ENCODE peak calls at places on chromosomes 3 and 15, in eight cellular contexts. V is CD8-positive, alpha-beta T cell; T is tibial nerve; U is endodermal cell; R is CD8-positive, alpha-beta memory T cell; K is GM23338; Z is lower lobe of right lung; S is HAP-1. E is an unnamed sample. For H3K4me1, the result is how much of the 10 kb centered on the place peaks cover.

GRCh38 chr3:127671523-127672428 is 976 bp upstream of the ABTB1 start:
- DNase-seq in V (peak), T (peak), U (peak), R (peak), K (peak), Z (no peak), S (peak), E (peak)

GRCh38 chr3:32780735-32781210 is 37.0 kb upstream of the TRIM71 start:
- DNase-seq in V (no peak), T (no peak), U (peak), R (no peak), K (peak), Z (peak), S (peak), E (no peak)

GRCh38 chr3:134354612-134355275 is 19.5 kb downstream of the AMOTL2 start:
- DNase-seq in V (no peak), T (no peak), U (peak), R (no peak), K (no peak), Z (no peak), S (no peak), E (no peak)

GRCh38 chr15:54481819-54482218 is 503.6 kb downstream of the UNC13C start:
- DNase-seq in V (no peak), T (no peak), U (no peak), R (no peak), K (no peak), Z (no peak), S (no peak), E (no peak)

GRCh38 chr3:60096403-60096802 is 1046.6 kb upstream of the CFAP20DC start:
- DNase-seq in V (no peak), T (no peak), U (peak), R (no peak), K (no peak), Z (no peak), S (no peak), E (no peak)

GRCh38 chr15:36914962-36915808 is 185.2 kb downstream of the MEIS2 start:
- DNase-seq in V (no peak), T (no peak), U (no peak), R (no peak), K (no peak), Z (no peak), S (peak), E (no peak)

GRCh38 chr3:197168606-197169005 is 129.8 kb downstream of the DLG1 start:
- DNase-seq in V (no peak), T (no peak), U (no peak), R (no peak), K (peak), Z (no peak), S (no peak), E (peak)

GRCh38 chr15:101091080-101092017 is 160.5 kb downstream of the CHSY1 start:
- DNase-seq in V (no peak), T (peak), U (peak), R (no peak), K (no peak), Z (no peak), S (no peak), E (no peak)

GRCh38 chr3:159763466-159764210 is 225.0 kb upstream of the IL12A start:
- DNase-seq in V (no peak), T (peak), U (peak), R (no peak), K (peak), Z (peak), S (peak), E (no peak)

GRCh38 chr3:56725175-56725574 is 42.1 kb upstream of the TASOR start:
- DNase-seq in V (peak), T (no peak), U (no peak), R (peak), K (no peak), Z (no peak), S (no peak), E (peak)

GRCh38 chr3:110858549-110858948 is 213.1 kb upstream of the NECTIN3 start:
- DNase-seq in V (no peak), T (no peak), U (no peak), R (no peak), K (no peak), Z (no peak), S (no peak), E (no peak)

GRCh38 chr3:10015476-10015904 is 10.7 kb upstream of the FANCD2 start:
- DNase-seq in V (no peak), T (peak), U (no peak), R (no peak), K (no peak), Z (peak), S (no peak), E (no peak)

GRCh38 chr3:20865811-20866210 is 679.8 kb upstream of the SGO1 start:
- DNase-seq in V (no peak), T (no peak), U (no peak), R (no peak), K (no peak), Z (no peak), S (no peak), E (no peak)

GRCh38 chr3:10757821-10758130 is 58.3 kb upstream of the SLC6A11 start:
- DNase-seq in V (no peak), T (no peak), U (no peak), R (no peak), K (no peak), Z (no peak), S (no peak), E (no peak)

GRCh38 chr3:159170436-159171003 is 368.7 kb downstream of the MFSD1 start:
- DNase-seq in V (no peak), T (no peak), U (no peak), R (no peak), K (no peak), Z (no peak), S (no peak), E (no peak)

GRCh38 chr3:122952509-122952908 is 75.1 kb downstream of the SEMA5B start:
- DNase-seq in V (no peak), T (no peak), U (peak), R (no peak), K (peak), Z (no peak), S (no peak), E (no peak)

GRCh38 chr3:153397806-153398205 is 235.8 kb downstream of the RAP2B start:
- DNase-seq in V (no peak), T (no peak), U (no peak), R (no peak), K (no peak), Z (no peak), S (no peak), E (no peak)

GRCh38 chr15:49188933-49189332 is 18.9 kb downstream of the GALK2 start:
- DNase-seq in V (no peak), T (no peak), U (no peak), R (no peak), K (no peak), Z (no peak), S (no peak), E (no peak)

GRCh38 chr3:53318522-53318921 is 28.8 kb downstream of the DCP1A start:
- DNase-seq in V (no peak), T (no peak), U (no peak), R (no peak), K (no peak), Z (no peak), S (no peak), E (no peak)

GRCh38 chr3:109275702-109276293 is 40.5 kb downstream of the DPPA2 start:
- DNase-seq in V (no peak), T (no peak), U (peak), R (no peak), K (peak), Z (no peak), S (peak), E (no peak)

GRCh38 chr3:194939532-194939909 is 253.8 kb downstream of the FAM43A start:
- DNase-seq in V (no peak), T (no peak), U (no peak), R (no peak), K (no peak), Z (no peak), S (no peak), E (no peak)

GRCh38 chr3:112604536-112604935 is 36.4 kb downstream of the CCDC80 start:
- DNase-seq in V (no peak), T (no peak), U (no peak), R (no peak), K (no peak), Z (no peak), S (no peak), E (no peak)

GRCh38 chr3:118436863-118437262 is 597.8 kb downstream of the IGSF11 start:
- DNase-seq in V (no peak), T (no peak), U (no peak), R (no peak), K (no peak), Z (no peak), S (no peak), E (no peak)

GRCh38 chr3:11734-12133 is 184.8 kb upstream of the CHL1 start:
- DNase-seq in V (no peak), T (no peak), U (peak), R (no peak), K (peak), Z (peak), S (no peak), E (no peak)

GRCh38 chr3:191499307-191500125 is 38.6 kb downstream of the PYDC2 start:
- DNase-seq in V (no peak), T (no peak), U (peak), R (no peak), K (peak), Z (no peak), S (no peak), E (no peak)

GRCh38 chr3:68988740-68989139 is 24.7 kb downstream of the EOGT start:
- DNase-seq in V (no peak), T (no peak), U (no peak), R (no peak), K (no peak), Z (no peak), S (no peak), E (no peak)

GRCh38 chr15:68205949-68206539 is 912 bp upstream of the CALML4 start:
- DNase-seq in V (no peak), T (no peak), U (peak), R (no peak), K (peak), Z (peak), S (no peak), E (no peak)

GRCh38 chr3:19231792-19232461 is 83.6 kb downstream of the KCNH8 start:
- DNase-seq in V (no peak), T (no peak), U (no peak), R (no peak), K (no peak), Z (no peak), S (no peak), E (no peak)

GRCh38 chr3:69250014-69250413 is 127.6 kb upstream of the LMOD3 start:
- DNase-seq in V (no peak), T (no peak), U (peak), R (peak), K (peak), Z (no peak), S (peak), E (no peak)

GRCh38 chr15:69818529-69818928 is 279.2 kb downstream of the TLE3 start:
- DNase-seq in V (no peak), T (no peak), U (no peak), R (no peak), K (no peak), Z (no peak), S (no peak), E (no peak)

GRCh38 chr3:189316296-189317019 is 144.7 kb downstream of the TPRG1 start:
- DNase-seq in V (no peak), T (no peak), U (peak), R (no peak), K (peak), Z (no peak), S (no peak), E (no peak)

GRCh38 chr3:53834429-53835095 is 11.7 kb downstream of the CHDH start:
- DNase-seq in V (no peak), T (no peak), U (no peak), R (no peak), K (no peak), Z (no peak), S (no peak), E (no peak)

GRCh38 chr15:44010114-44010513 is 183.3 kb downstream of the WDR76 start:
- DNase-seq in V (no peak), T (no peak), U (no peak), R (no peak), K (no peak), Z (no peak), S (no peak), E (no peak)

GRCh38 chr15:27127834-27128570 is 157.0 kb downstream of the GABRG3 start:
- DNase-seq in V (no peak), T (no peak), U (no peak), R (no peak), K (no peak), Z (no peak), S (no peak), E (no peak)

DNA sequence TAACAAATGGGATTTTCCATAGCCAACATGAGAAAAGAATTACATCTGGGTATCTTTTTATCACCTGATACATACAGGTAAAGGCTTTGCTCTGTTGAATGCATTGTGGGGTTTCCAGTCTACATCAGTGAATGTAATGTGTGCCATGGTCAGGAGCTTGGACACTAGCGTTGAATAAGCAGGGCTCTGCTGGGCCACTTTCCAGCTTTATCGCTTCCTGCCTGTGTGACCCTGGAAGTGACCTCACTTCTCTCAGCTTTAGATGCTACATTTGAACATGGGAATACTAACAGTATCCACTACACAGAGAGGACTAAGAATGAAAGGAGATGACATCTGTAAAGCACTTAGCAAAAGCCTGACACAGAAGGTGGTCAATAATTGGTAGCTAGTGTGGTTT is 40.1 kb downstream of the TTC23 start:
- DNase-seq in V (no peak), T (no peak), U (no peak), R (no peak), K (no peak), Z (no peak), S (no peak), E (no peak)
- H3K4me1 ChIP-seq in V (under half), T (under half), U (under half), R (under half), K (under half), Z (under half), S (under half), E (under half)

GRCh38 chr3:45596290-45596791 is 1.8 kb downstream of the LIMD1 start:
- DNase-seq in V (no peak), T (no peak), U (no peak), R (no peak), K (no peak), Z (peak), S (peak), E (no peak)
- H3K4me1 ChIP-seq in V (half or more), T (under half), U (under half), R (half or more), K (under half), Z (half or more), S (under half), E (half or more)

GRCh38 chr3:12383218-12383617 is 94.3 kb downstream of the PPARG start:
- DNase-seq in V (no peak), T (no peak), U (no peak), R (no peak), K (no peak), Z (no peak), S (no peak), E (no peak)

GRCh38 chr3:12381199-12381598 is 92.3 kb downstream of the PPARG start:
- DNase-seq in V (no peak), T (no peak), U (no peak), R (no peak), K (no peak), Z (no peak), S (no peak), E (no peak)

GRCh38 chr3:12375572-12375971 is 86.7 kb downstream of the PPARG start:
- DNase-seq in V (no peak), T (no peak), U (no peak), R (no peak), K (no peak), Z (no peak), S (no peak), E (no peak)

GRCh38 chr3:12380408-12380795 is 91.5 kb downstream of the PPARG start:
- DNase-seq in V (no peak), T (no peak), U (no peak), R (no peak), K (no peak), Z (no peak), S (no peak), E (no peak)

DNA sequence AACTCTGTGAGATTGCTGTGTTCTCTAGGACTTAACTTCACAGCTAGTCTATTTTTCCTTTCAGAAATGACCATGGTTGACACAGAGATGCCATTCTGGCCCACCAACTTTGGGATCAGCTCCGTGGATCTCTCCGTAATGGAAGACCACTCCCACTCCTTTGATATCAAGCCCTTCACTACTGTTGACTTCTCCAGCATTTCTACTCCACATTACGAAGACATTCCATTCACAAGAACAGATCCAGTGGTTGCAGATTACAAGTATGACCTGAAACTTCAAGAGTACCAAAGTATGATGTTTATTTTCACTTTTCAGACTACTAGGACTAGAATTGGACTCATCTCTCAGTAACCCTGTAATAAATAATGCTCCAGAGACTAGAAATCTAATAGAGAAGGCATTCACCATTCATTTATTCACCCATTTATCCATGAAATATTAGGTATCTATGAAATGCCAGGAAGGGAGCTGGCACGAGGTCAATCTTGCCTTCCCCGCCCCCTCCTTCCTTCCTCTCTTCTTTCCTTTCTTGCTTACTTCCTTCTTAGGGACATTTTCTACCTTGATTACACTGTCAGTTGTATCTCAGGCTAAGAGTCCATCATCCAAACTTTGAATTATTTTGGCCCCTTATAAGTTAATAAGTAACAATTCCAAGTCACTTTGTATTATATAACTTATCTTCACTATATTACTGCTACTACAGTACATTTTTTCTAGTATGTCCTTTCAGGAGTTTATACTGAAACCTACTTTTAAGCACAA is 91.0 kb downstream of the PPARG start:
- DNase-seq in V (no peak), T (no peak), U (no peak), R (no peak), K (no peak), Z (no peak), S (no peak), E (no peak)
- H3K4me1 ChIP-seq in V (under half), T (under half), U (under half), R (under half), K (under half), Z (under half), S (under half), E (under half)

DNA sequence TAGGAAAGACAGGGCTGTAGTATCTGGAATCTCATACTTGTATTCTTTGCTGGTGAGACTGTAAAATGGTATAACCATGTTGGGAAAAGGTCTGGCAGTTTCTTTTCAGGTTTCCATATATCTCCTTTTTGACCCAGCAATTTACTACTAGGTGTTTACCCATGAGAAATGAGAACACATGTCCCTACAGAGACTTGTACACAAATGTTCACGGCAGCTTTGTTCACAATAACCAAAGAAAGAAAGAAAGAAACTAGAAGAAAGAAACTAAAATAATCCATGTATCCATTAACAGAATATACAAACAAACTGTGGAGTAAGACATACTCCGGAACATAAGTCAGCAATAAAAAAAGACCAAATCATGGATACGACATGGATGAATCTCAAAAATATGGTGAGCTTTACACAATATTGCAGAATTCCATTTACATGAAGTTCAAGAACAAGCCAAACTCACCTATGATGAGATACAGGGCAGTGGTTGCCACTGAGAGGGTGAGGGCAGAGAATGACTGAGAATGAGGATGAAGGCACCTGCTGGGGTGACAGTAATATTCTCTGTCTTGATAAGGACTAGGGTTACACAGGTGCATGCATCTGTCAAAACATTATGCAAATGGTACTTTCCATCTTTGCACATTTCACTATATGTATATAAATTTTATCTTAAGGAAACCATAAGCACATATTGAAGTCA is 2.7 kb downstream of the RFTN1 start:
- DNase-seq in V (no peak), T (no peak), U (no peak), R (no peak), K (no peak), Z (no peak), S (no peak), E (no peak)
- H3K4me1 ChIP-seq in V (half or more), T (under half), U (under half), R (half or more), K (under half), Z (half or more), S (under half), E (half or more)

DNA sequence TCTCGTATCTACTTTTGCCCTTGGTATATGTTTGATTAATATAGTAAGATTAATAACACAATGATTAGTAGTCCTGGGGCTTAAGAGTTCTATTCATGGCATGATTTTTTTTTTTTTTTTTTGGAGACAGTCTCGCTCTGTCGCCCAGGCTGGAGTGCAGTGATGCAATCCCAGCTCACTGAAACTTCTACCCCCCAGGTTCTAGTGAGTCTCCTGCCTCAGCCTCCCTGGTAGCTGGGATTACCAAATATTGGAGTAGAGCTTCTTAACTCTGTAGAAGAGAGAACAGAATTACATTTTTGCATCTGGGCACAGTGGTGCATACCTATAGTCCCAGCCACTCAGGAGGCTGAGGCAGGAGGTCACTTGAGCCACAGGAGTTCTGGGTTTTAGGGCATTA is 58.9 kb downstream of the RAB7A start:
- DNase-seq in V (no peak), T (no peak), U (no peak), R (no peak), K (no peak), Z (no peak), S (no peak), E (no peak)
- H3K4me1 ChIP-seq in V (half or more), T (under half), U (under half), R (half or more), K (under half), Z (half or more), S (under half), E (under half)

DNA sequence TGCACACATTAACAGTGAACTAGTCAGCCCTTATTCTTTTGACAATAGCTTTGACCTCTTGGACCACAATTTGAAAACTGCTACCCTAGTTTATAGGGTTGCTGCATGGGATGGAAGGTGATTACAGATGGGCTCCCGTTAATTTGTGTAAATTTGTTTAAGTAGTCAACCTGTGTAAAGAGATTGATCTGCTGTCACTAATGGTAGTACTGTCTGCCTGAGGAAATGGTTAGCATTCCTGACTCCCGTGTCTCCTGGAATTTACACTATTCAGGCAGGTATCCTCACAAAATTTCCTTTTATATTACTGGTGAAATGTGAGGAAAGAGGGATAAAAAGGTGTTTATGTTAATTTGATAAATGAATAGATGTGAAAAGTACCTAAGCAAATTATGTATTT is 15.3 kb upstream of the EBLN2 start:
- DNase-seq in V (no peak), T (no peak), U (no peak), R (no peak), K (peak), Z (no peak), S (no peak), E (no peak)
- H3K4me1 ChIP-seq in V (under half), T (under half), U (under half), R (under half), K (under half), Z (under half), S (under half), E (under half)